ENCODE peak calls at places on chromosomes 3 and 15, in ten cellular contexts. C, L, K, J, X, N, S, G, H and Y are unnamed samples.

GRCh38 chr15:62502451-62502850 is 337.4 kb upstream of the C2CD4B start:
- DNase-seq in S (no peak), K (no peak), H (no peak), G (no peak), X (no peak), C (no peak), L (no peak), J (no peak), N (no peak), Y (no peak)

GRCh38 chr3:128228366-128228910 is 75.2 kb downstream of the EEFSEC start:
- DNase-seq in H (no peak), N (no peak), C (no peak), G (no peak), K (no peak), X (no peak), J (no peak), S (no peak), L (no peak), Y (no peak)

GRCh38 chr3:196207833-196208607 is 3.2 kb downstream of the ZDHHC19 start:
- DNase-seq in J (peak; percentile 58), X (no peak), C (peak; percentile 82), K (no peak), L (peak; percentile 89), S (no peak), G (no peak), H (peak; percentile 82), N (peak; percentile 69), Y (no peak)

GRCh38 chr3:4808637-4809036 is 170.6 kb upstream of the BHLHE40 start:
- DNase-seq in X (no peak), N (no peak), J (peak; percentile 66), S (no peak), C (no peak), H (no peak), G (no peak), L (no peak), K (no peak), Y (no peak)

GRCh38 chr15:58793862-58794261 is 22.8 kb downstream of the MINDY2 start:
- DNase-seq in L (no peak), J (peak; percentile 41), C (no peak), S (peak; percentile 67), K (no peak), N (no peak), X (peak; percentile 15), H (no peak), G (no peak), Y (no peak)

GRCh38 chr3:177284383-177284881 is 87.2 kb upstream of the TBL1XR1 start:
- DNase-seq in H (peak; percentile 58), J (peak; percentile 14), G (peak; percentile 92), C (no peak), X (peak; percentile 16), K (peak; percentile 49), N (peak; percentile 59), S (peak; percentile 51), L (no peak), Y (peak; percentile 55)

GRCh38 chr15:49923671-49924070 is 195.4 kb downstream of the ATP8B4 start:
- DNase-seq in X (no peak), G (no peak), J (no peak), C (no peak), N (no peak), K (no peak), L (no peak), H (no peak), S (no peak), Y (no peak)

GRCh38 chr15:41648097-41648496 is 12.1 kb upstream of the MGA start:
- DNase-seq in S (no peak), L (no peak), N (no peak), J (no peak), C (no peak), K (no peak), H (no peak), X (no peak), G (no peak), Y (no peak)

GRCh38 chr3:186096295-186096694 is 12.6 kb downstream of the ETV5 start:
- DNase-seq in H (no peak), J (no peak), S (no peak), L (no peak), G (no peak), N (no peak), C (no peak), X (no peak), K (no peak), Y (no peak)

GRCh38 chr3:56119575-56120349 is 348.5 kb downstream of the ERC2 start:
- DNase-seq in K (peak; percentile 18), X (peak; percentile 10), G (peak; percentile 0), N (no peak), L (no peak), H (no peak), J (peak; percentile 5), S (peak; percentile 48), C (peak; percentile 14), Y (no peak)

GRCh38 chr15:67501177-67501835 is 19.6 kb upstream of the C15orf61 start:
- DNase-seq in L (no peak), G (peak; percentile 51), S (no peak), C (no peak), N (no peak), H (no peak), K (peak; percentile 54), X (no peak), J (no peak), Y (no peak)

GRCh38 chr3:33722626-33723370 is 4.7 kb upstream of the CLASP2 start:
- DNase-seq in L (no peak), C (no peak), S (no peak), G (no peak), H (no peak), J (no peak), N (no peak), K (peak; percentile 53), X (no peak), Y (no peak)

DNA sequence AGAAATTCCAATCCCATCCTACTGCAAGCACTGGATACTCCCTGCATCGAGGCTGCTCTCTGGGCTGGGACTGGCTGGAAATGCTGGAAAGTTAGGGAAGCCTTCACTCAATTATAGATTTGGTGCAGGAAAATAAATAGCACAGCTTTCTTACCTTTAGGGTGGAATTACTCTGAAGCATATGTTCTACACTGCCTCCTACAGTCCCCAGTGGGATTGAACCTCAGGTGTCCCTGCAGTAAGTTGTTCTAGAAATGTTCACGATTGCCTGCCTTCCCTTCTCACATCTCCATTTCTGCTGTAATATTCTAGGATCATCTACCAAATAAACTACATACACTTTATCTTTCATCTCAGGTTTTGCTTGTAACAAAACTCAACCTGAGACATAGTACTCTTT is 536.7 kb upstream of the LMCD1 start:
- DNase-seq in N (no peak), C (no peak), S (no peak), K (no peak), G (no peak), L (no peak), J (no peak), H (no peak), X (no peak), Y (no peak)
- TF ChIP-seq CTCF in N (peak; percentile 24), C (no peak), S (no peak), K (no peak), G (peak; percentile 5), L (no peak), J (no peak), H (no peak), X (no peak), Y (no peak)

GRCh38 chr3:197711973-197712707 is 24.6 kb downstream of the RUBCN start:
- DNase-seq in L (no peak), H (no peak), X (peak; percentile 91), S (peak; percentile 86), J (peak; percentile 65), C (peak; percentile 82), K (peak; percentile 98), N (peak; percentile 87), G (peak; percentile 89), Y (peak; percentile 94)
- TF ChIP-seq POLR2A in L (no peak), H (no peak), X (peak; percentile 71), S (no peak), J (peak; percentile 54), C (no peak), K (peak; percentile 75), N (peak; percentile 65), G (no peak), Y (peak; percentile 82)

GRCh38 chr3:122679085-122679466 is 1.6 kb upstream of the PARP14 start:
- DNase-seq in X (peak; percentile 82), L (no peak), H (peak; percentile 74), K (peak; percentile 79), C (peak; percentile 81), S (peak; percentile 80), G (peak; percentile 87), J (peak; percentile 87), N (peak; percentile 87), Y (peak; percentile 85)
- H3K4me3 ChIP-seq in X (peak overlapping the region; percentile 90), L (peak overlapping the region; percentile 79), H (peak overlapping the region; percentile 86), K (peak overlapping the region; percentile 28), C (peak overlapping the region; percentile 71), S (no peak overlapping the region), G (peak overlapping the region; percentile 53), J (no peak overlapping the region), N (peak overlapping the region; percentile 99), Y (peak overlapping the region; percentile 87)

DNA sequence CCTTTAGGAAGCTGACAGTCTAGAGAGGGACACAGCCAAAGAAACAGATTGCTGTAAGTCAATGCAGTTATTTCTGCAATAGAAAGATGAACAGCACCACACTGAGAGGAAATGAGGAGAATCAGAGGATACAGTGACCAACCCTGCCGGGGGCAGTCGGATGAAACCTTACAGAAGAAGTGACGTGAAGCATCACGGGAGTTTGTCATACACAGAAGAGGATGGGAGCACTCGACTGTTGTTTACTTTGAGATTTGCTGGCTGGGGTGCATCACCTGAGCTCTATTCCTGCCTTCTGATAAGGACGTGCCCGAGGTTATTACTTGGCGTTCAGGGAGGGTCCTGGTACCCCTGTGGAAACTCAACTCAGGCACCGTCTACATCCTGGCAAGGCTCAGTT is 45.4 kb downstream of the MAGEF1 start:
- DNase-seq in J (no peak), H (no peak), X (no peak), G (no peak), C (no peak), S (no peak), N (no peak), K (no peak), L (no peak), Y (no peak)
- TF ChIP-seq CTCF in J (no peak), H (no peak), X (no peak), G (no peak), C (no peak), S (no peak), N (no peak), K (no peak), L (no peak), Y (no peak)

DNA sequence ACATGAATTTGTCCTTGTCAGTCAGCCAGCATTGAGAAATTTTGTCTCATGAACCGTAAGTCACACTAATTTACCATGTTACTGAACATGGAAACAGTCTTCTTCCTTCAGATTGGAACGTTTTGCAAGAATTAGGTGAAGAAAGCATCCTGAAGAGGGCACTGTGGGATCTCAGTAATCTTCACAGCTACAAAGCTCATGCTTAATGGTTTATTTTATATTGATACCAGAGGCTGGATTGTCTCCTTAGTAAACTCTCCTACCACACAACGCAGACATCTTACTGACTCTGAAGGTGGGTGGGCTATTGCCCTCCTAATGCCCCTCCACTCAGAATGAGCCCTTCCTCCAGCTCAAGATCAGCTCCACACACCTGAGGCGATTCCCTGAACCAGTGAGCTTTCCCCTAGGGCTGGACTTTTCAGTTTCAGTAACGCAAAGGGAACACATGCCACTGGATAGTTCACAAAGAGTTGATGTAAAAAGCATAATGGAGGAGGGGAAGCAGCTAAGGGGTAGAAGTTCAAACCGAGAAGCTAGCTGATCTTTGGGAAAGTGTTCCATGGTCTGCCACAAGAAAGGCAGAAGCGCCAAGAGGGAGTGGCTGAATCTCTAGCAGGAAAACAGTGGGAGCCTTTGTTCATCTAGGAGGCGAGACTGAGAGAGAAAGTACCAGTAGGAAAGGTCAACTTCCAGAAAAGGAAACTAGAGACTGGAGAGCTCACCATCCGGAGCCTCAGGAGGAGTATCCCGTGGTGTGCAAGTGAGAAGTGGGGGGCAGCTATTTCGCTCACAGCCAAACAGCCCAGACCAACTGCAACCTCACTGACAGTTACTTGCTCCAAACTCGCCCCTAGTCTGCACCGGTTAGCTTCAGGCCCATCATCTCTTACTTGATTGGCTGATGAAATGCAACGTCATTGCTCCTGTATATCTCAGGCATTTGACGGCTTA is at the start of gene SLC9C1:
- DNase-seq in X (peak; percentile 52), H (peak; percentile 57), J (peak; percentile 27), N (peak; percentile 40), L (no peak), C (peak; percentile 24), K (peak; percentile 74), S (peak; percentile 65), G (peak; percentile 73), Y (peak; percentile 20)
- TF ChIP-seq POLR2A in X (no peak), H (peak; percentile 11), J (no peak), N (no peak), L (no peak), C (no peak), K (no peak), S (no peak), G (no peak), Y (no peak)